ENCODE peak calls at places on chromosomes 16 and 17, in four cellular contexts. One of them, this sample, is unnamed.

GRCh38 chr17:77619851-77620250 is 338.7 kb upstream of the TNRC6C start:
- DNase-seq in GM23248: peak; percentile 49
- DNase-seq in endodermal cell: peak; percentile 23
- DNase-seq in GM06990: no peak
- DNase-seq in this sample: no peak

GRCh38 chr17:39996162-39996561 is 15.6 kb downstream of the PSMD3 start:
- DNase-seq in GM23248: no peak
- DNase-seq in endodermal cell: no peak
- DNase-seq in GM06990: no peak
- DNase-seq in this sample: no peak

GRCh38 chr16:2809149-2809760 is 7.8 kb upstream of the PRSS21 start:
- DNase-seq in GM23248: no peak
- DNase-seq in endodermal cell: no peak
- DNase-seq in GM06990: no peak
- DNase-seq in this sample: no peak

GRCh38 chr17:48997827-48998556 is 807 bp downstream of the IGF2BP1 start:
- DNase-seq in GM23248: no peak
- DNase-seq in endodermal cell: peak; percentile 77
- DNase-seq in GM06990: no peak
- DNase-seq in this sample: no peak

GRCh38 chr16:53565300-53565699 is 62.3 kb upstream of the AKTIP start:
- DNase-seq in GM23248: no peak
- DNase-seq in endodermal cell: no peak
- DNase-seq in GM06990: no peak
- DNase-seq in this sample: no peak

GRCh38 chr16:5065813-5066212 is at the start of gene C16orf89:
- DNase-seq in GM23248: no peak
- DNase-seq in endodermal cell: no peak
- DNase-seq in GM06990: no peak
- DNase-seq in this sample: no peak

GRCh38 chr17:59154335-59154720 is 658 bp downstream of the SKA2 start:
- DNase-seq in GM23248: peak; percentile 80
- DNase-seq in endodermal cell: peak; percentile 84
- DNase-seq in GM06990: peak; percentile 52
- DNase-seq in this sample: peak; percentile 34

GRCh38 chr16:81808933-81809480 is 29.9 kb downstream of the PLCG2 start:
- DNase-seq in GM23248: no peak
- DNase-seq in endodermal cell: no peak
- DNase-seq in GM06990: peak; percentile 87
- DNase-seq in this sample: no peak

GRCh38 chr17:81337449-81337848 is 42.3 kb upstream of the SLC38A10 start:
- DNase-seq in GM23248: no peak
- DNase-seq in endodermal cell: peak; percentile 68
- DNase-seq in GM06990: no peak
- DNase-seq in this sample: no peak

GRCh38 chr16:89334461-89334860 is 117.0 kb downstream of the ZNF778 start:
- DNase-seq in GM23248: no peak
- DNase-seq in endodermal cell: no peak
- DNase-seq in GM06990: no peak
- DNase-seq in this sample: no peak

DNA sequence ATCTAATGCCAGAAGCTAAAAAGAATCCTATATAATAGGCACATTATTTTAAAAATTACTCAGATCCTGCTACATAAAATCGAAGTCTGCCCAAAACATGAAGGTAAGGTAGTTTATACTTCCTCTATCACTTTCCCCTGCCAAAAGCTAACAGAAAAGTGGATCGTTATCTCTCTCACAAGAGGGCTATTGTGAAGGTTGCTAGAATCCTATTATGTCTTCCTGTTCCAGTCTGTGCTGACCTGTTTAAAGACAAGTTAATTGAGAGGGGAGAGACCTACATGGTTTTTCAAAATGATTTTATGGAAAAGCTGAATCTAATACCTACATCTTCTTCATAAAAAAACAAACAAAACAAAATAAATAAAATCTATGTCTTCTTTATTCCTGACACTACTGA is 1410.9 kb upstream of the CDH8 start:
- DNase-seq in GM23248: no peak
- DNase-seq in endodermal cell: no peak
- DNase-seq in GM06990: no peak
- DNase-seq in this sample: no peak
- H3K4me3 ChIP-seq in GM23248: no peak overlapping the region
- H3K4me3 ChIP-seq in endodermal cell: no peak overlapping the region
- H3K4me3 ChIP-seq in GM06990: no peak overlapping the region
- H3K4me3 ChIP-seq in this sample: no peak overlapping the region

DNA sequence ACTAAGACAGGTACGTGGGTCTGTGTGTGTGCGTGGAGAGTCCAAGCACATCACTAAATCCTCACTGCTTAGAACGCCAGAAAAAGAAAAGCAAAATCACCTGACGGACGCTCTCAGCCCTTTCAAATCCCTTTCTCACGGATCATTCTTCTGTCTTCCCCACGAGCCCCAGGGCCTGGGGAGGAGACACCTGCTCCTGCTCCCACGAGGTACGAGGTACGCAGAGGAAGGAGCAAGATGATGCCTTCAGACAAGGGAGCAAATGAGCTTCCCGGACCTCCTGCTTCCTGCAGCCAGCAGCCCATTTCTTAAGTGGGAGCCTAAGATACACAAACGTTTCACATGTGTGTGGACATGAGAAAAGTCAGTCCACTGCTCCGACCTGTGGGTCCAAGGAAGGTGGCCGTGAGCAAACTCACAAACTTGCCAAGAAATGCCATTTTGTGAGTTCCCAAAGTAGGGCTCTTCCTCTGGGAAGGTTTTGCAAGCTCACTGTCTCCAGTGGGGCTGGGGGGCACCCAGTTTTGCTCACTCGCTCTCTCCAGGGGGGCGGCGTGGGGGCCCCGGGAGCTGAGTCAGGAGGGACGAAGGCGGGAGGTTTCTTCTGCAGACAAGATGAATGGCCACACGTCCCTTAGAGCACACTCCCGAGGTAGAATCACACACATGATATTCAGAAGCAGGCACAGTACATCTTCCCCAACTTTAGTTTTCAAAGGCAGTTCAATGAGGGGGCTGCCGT is 68.1 kb downstream of the MRM3 start:
- DNase-seq in GM23248: no peak
- DNase-seq in endodermal cell: no peak
- DNase-seq in GM06990: no peak
- DNase-seq in this sample: no peak
- H3K4me3 ChIP-seq in GM23248: peak overlapping the region; percentile 68
- H3K4me3 ChIP-seq in endodermal cell: no peak overlapping the region
- H3K4me3 ChIP-seq in GM06990: no peak overlapping the region
- H3K4me3 ChIP-seq in this sample: no peak overlapping the region

GRCh38 chr16:27233731-27234130 is 30.4 kb downstream of the KDM8 start:
- DNase-seq in GM23248: no peak
- DNase-seq in endodermal cell: no peak
- DNase-seq in GM06990: no peak
- DNase-seq in this sample: no peak

GRCh38 chr16:27232061-27232841 is 28.9 kb downstream of the KDM8 start:
- DNase-seq in GM23248: no peak
- DNase-seq in endodermal cell: no peak
- DNase-seq in GM06990: peak; percentile 58
- DNase-seq in this sample: no peak

GRCh38 chr16:27231692-27232060 is 28.4 kb downstream of the KDM8 start:
- DNase-seq in GM23248: no peak
- DNase-seq in endodermal cell: no peak
- DNase-seq in GM06990: no peak
- DNase-seq in this sample: no peak

GRCh38 chr16:27234171-27234570 is 30.8 kb downstream of the KDM8 start:
- DNase-seq in GM23248: no peak
- DNase-seq in endodermal cell: no peak
- DNase-seq in GM06990: no peak
- DNase-seq in this sample: no peak

DNA sequence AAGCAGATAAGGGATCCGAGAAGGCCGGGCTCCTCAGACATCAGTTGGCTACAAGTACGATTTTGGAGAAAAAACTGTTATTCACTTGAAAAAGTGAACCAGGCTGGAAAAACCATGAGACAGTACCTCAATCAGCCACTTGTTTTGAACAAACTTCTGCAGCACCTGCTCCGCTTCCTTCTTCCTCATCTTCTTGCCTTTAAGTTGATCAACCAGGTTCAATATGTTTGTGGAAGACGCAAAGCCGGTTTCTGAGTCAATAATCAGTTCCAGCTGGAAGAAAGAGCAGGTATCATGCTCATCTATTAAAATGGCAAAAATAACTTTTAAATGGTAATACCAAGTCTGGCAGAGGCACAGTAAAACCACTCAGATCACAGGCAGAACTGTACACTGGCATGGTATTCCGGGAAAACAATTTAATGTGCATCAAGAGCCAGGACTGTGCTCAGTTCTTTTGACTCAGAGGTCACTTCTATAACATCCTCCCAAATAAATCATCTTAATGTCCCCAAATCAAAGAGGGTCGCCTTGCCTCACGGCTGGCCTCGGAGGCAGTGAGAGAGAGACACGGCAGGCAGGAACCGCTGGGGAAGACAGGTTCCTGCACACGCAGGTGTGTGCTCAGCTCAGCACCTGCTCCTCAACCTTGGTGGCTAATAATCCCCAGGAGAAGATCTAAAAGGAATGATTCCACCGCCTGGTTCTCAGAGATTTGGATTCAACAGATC is 29.7 kb downstream of the KDM8 start:
- DNase-seq in GM23248: no peak
- DNase-seq in endodermal cell: no peak
- DNase-seq in GM06990: no peak
- DNase-seq in this sample: no peak
- H3K4me3 ChIP-seq in GM23248: no peak overlapping the region
- H3K4me3 ChIP-seq in endodermal cell: no peak overlapping the region
- H3K4me3 ChIP-seq in GM06990: no peak overlapping the region
- H3K4me3 ChIP-seq in this sample: peak overlapping the region; percentile 19

GRCh38 chr17:72619976-72620650 is 472.4 kb downstream of the SLC39A11 start:
- DNase-seq in GM23248: no peak
- DNase-seq in endodermal cell: no peak
- DNase-seq in GM06990: no peak
- DNase-seq in this sample: no peak

GRCh38 chr17:72617557-72617956 is 474.9 kb downstream of the SLC39A11 start:
- DNase-seq in GM23248: no peak
- DNase-seq in endodermal cell: no peak
- DNase-seq in GM06990: no peak
- DNase-seq in this sample: no peak

GRCh38 chr17:72615627-72615991 is 476.9 kb downstream of the SLC39A11 start:
- DNase-seq in GM23248: no peak
- DNase-seq in endodermal cell: no peak
- DNase-seq in GM06990: no peak
- DNase-seq in this sample: no peak

GRCh38 chr17:72616457-72616856 is 476.0 kb downstream of the SLC39A11 start:
- DNase-seq in GM23248: no peak
- DNase-seq in endodermal cell: peak; percentile 82
- DNase-seq in GM06990: no peak
- DNase-seq in this sample: no peak

GRCh38 chr17:72618018-72618509 is 474.4 kb downstream of the SLC39A11 start:
- DNase-seq in GM23248: peak; percentile 56
- DNase-seq in endodermal cell: peak; percentile 79
- DNase-seq in GM06990: no peak
- DNase-seq in this sample: no peak
- H3K4me3 ChIP-seq in GM23248: peak overlapping the region; percentile 31
- H3K4me3 ChIP-seq in endodermal cell: no peak overlapping the region
- H3K4me3 ChIP-seq in GM06990: no peak overlapping the region
- H3K4me3 ChIP-seq in this sample: peak overlapping the region; percentile 53

GRCh38 chr17:75824591-75825518 is 19.3 kb downstream of the UNC13D start:
- DNase-seq in GM23248: no peak
- DNase-seq in endodermal cell: no peak
- DNase-seq in GM06990: peak; percentile 6
- DNase-seq in this sample: no peak

GRCh38 chr17:75827291-75828050 is 16.7 kb downstream of the UNC13D start:
- DNase-seq in GM23248: peak; percentile 73
- DNase-seq in endodermal cell: peak; percentile 98
- DNase-seq in GM06990: peak; percentile 70
- DNase-seq in this sample: peak; percentile 62

GRCh38 chr17:75825748-75826370 is 18.3 kb downstream of the UNC13D start:
- DNase-seq in GM23248: no peak
- DNase-seq in endodermal cell: no peak
- DNase-seq in GM06990: peak; percentile 3
- DNase-seq in this sample: no peak

GRCh38 chr17:75828051-75828400 is 16.2 kb downstream of the UNC13D start:
- DNase-seq in GM23248: no peak
- DNase-seq in endodermal cell: no peak
- DNase-seq in GM06990: no peak
- DNase-seq in this sample: no peak

GRCh38 chr17:75826561-75827290 is 17.5 kb downstream of the UNC13D start:
- DNase-seq in GM23248: no peak
- DNase-seq in endodermal cell: no peak
- DNase-seq in GM06990: peak; percentile 12
- DNase-seq in this sample: no peak
- H3K4me3 ChIP-seq in GM23248: no peak overlapping the region
- H3K4me3 ChIP-seq in endodermal cell: no peak overlapping the region
- H3K4me3 ChIP-seq in GM06990: no peak overlapping the region
- H3K4me3 ChIP-seq in this sample: no peak overlapping the region

GRCh38 chr16:75761111-75761510 is 34.8 kb upstream of the CPHXL start:
- DNase-seq in GM23248: peak; percentile 42
- DNase-seq in endodermal cell: no peak
- DNase-seq in GM06990: no peak
- DNase-seq in this sample: no peak
- H3K4me3 ChIP-seq in GM23248: no peak overlapping the region
- H3K4me3 ChIP-seq in endodermal cell: no peak overlapping the region
- H3K4me3 ChIP-seq in GM06990: peak overlapping the region; percentile 23
- H3K4me3 ChIP-seq in this sample: peak overlapping the region; percentile 74

GRCh38 chr17:68820825-68821481 is 134.2 kb downstream of the ABCA8 start:
- DNase-seq in GM23248: no peak
- DNase-seq in endodermal cell: no peak
- DNase-seq in GM06990: no peak
- DNase-seq in this sample: no peak

GRCh38 chr17:68821860-68822693 is 133.1 kb downstream of the ABCA8 start:
- DNase-seq in GM23248: peak; percentile 87
- DNase-seq in endodermal cell: no peak
- DNase-seq in GM06990: no peak
- DNase-seq in this sample: no peak

GRCh38 chr17:68820476-68820824 is 134.7 kb downstream of the ABCA8 start:
- DNase-seq in GM23248: no peak
- DNase-seq in endodermal cell: no peak
- DNase-seq in GM06990: no peak
- DNase-seq in this sample: no peak

GRCh38 chr17:68824707-68825106 is 130.5 kb downstream of the ABCA8 start:
- DNase-seq in GM23248: no peak
- DNase-seq in endodermal cell: no peak
- DNase-seq in GM06990: no peak
- DNase-seq in this sample: no peak

DNA sequence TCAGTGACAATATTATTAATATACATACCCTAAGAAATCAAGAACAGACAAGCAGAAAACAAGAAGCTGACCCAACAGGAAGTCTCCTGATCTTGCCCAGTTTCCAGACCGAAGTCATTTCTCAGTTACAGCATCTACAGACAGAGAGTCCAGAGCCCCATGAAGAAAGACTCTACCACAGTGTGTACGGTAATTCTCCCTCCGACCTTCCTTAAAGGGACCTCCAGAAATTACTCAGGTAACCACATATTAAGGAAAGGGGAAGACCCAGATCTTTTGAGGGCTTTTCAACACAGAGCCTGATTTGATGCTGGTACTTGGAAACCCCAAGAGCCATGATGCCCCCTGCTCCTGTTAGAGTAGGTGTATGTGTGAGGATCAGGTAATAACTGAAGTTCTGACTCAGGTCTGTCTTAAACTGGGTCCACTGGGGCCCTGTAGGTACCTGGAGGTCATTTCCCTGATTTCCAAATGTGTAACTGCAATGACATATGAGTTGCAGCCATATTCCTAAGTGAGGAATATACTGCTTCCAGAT is 132.4 kb downstream of the ABCA8 start:
- DNase-seq in GM23248: no peak
- DNase-seq in endodermal cell: no peak
- DNase-seq in GM06990: no peak
- DNase-seq in this sample: no peak
- H3K4me3 ChIP-seq in GM23248: no peak overlapping the region
- H3K4me3 ChIP-seq in endodermal cell: no peak overlapping the region
- H3K4me3 ChIP-seq in GM06990: no peak overlapping the region
- H3K4me3 ChIP-seq in this sample: no peak overlapping the region

This sample was measured in CD4-positive, CD25-positive, alpha-beta regulatory T cell.